ENCODE peak calls at places on chromosomes 16 and 17, in nine cellular contexts. One of them, this sample, is unnamed.

GRCh38 chr17:5466295-5466694 is 2.5 kb downstream of the DHX33 start:
- DNase-seq in H1: no peak
- DNase-seq in transverse colon: no peak
- DNase-seq in RWPE1: no peak
- DNase-seq in cardiac fibroblast: no peak
- DNase-seq in esophagus squamous epithelium: no peak
- DNase-seq in nephron progenitor cell: no peak
- DNase-seq in uterus: no peak
- DNase-seq in fibroblast of pulmonary artery: no peak
- DNase-seq in this sample: no peak

GRCh38 chr17:40316571-40317344 is 7.8 kb downstream of the RARA start:
- DNase-seq in H1: no peak
- DNase-seq in transverse colon: peak
- DNase-seq in RWPE1: peak
- DNase-seq in cardiac fibroblast: peak
- DNase-seq in esophagus squamous epithelium: no peak
- DNase-seq in nephron progenitor cell: peak
- DNase-seq in uterus: peak
- DNase-seq in fibroblast of pulmonary artery: peak
- DNase-seq in this sample: peak

GRCh38 chr16:88665148-88665547 is 2.3 kb upstream of the MVD start:
- DNase-seq in H1: no peak
- DNase-seq in transverse colon: no peak
- DNase-seq in RWPE1: no peak
- DNase-seq in cardiac fibroblast: no peak
- DNase-seq in esophagus squamous epithelium: no peak
- DNase-seq in nephron progenitor cell: no peak
- DNase-seq in uterus: no peak
- DNase-seq in fibroblast of pulmonary artery: no peak
- DNase-seq in this sample: no peak

GRCh38 chr16:50900391-50900942 is 158.6 kb downstream of the CYLD start:
- DNase-seq in H1: no peak
- DNase-seq in transverse colon: no peak
- DNase-seq in RWPE1: no peak
- DNase-seq in cardiac fibroblast: no peak
- DNase-seq in esophagus squamous epithelium: no peak
- DNase-seq in nephron progenitor cell: no peak
- DNase-seq in uterus: no peak
- DNase-seq in fibroblast of pulmonary artery: no peak
- DNase-seq in this sample: no peak

GRCh38 chr16:57628008-57628781 is at the start of gene ADGRG1:
- DNase-seq in H1: peak
- DNase-seq in transverse colon: no peak
- DNase-seq in RWPE1: peak
- DNase-seq in cardiac fibroblast: peak
- DNase-seq in esophagus squamous epithelium: peak
- DNase-seq in nephron progenitor cell: peak
- DNase-seq in uterus: peak
- DNase-seq in fibroblast of pulmonary artery: peak
- DNase-seq in this sample: peak

GRCh38 chr17:75832652-75833400 is 11.4 kb downstream of the UNC13D start:
- DNase-seq in H1: no peak
- DNase-seq in transverse colon: no peak
- DNase-seq in RWPE1: no peak
- DNase-seq in cardiac fibroblast: no peak
- DNase-seq in esophagus squamous epithelium: no peak
- DNase-seq in nephron progenitor cell: no peak
- DNase-seq in uterus: no peak
- DNase-seq in fibroblast of pulmonary artery: no peak
- DNase-seq in this sample: peak

GRCh38 chr16:48172682-48173081 is 16.9 kb upstream of the ABCC12 start:
- DNase-seq in H1: no peak
- DNase-seq in transverse colon: no peak
- DNase-seq in RWPE1: no peak
- DNase-seq in cardiac fibroblast: no peak
- DNase-seq in esophagus squamous epithelium: no peak
- DNase-seq in nephron progenitor cell: no peak
- DNase-seq in uterus: no peak
- DNase-seq in fibroblast of pulmonary artery: no peak
- DNase-seq in this sample: no peak

GRCh38 chr16:4387769-4388168 is 16.1 kb downstream of the VASN start:
- DNase-seq in H1: no peak
- DNase-seq in transverse colon: no peak
- DNase-seq in RWPE1: no peak
- DNase-seq in cardiac fibroblast: no peak
- DNase-seq in esophagus squamous epithelium: no peak
- DNase-seq in nephron progenitor cell: no peak
- DNase-seq in uterus: no peak
- DNase-seq in fibroblast of pulmonary artery: no peak
- DNase-seq in this sample: no peak

DNA sequence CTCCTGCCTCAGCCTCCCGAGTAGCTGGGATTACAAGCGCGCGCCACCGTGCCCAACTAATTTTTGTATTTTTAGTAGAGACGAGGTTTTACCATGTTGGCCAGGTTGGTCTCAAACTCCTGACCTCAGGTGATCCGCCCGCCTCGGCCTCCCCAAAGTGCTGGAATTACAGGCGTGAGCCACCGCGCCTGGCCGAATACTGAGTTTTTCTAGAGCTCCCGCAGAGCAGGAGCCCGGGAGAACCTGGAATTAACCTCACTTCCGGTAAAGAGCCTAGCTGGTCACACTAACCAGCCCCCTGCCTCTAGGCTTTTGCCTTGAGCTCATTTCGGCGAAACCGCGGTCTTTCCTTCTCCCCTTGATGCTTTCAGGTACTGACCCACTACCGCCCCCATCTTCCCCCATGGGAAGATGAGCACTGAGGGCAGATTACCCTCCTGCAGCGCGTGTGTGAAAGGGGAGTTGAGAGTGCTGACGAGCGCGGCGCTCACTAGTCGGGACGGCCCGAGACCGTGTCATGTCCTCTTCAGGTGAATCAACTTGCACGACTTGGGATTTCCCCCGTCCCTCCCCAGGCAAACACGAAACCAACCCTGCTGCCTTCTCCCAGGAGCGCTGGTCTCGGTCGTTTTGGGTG is 743 bp upstream of the NEK8 start:
- DNase-seq in H1: no peak
- DNase-seq in transverse colon: peak
- DNase-seq in RWPE1: peak
- DNase-seq in cardiac fibroblast: peak
- DNase-seq in esophagus squamous epithelium: no peak
- DNase-seq in nephron progenitor cell: peak
- DNase-seq in uterus: peak
- DNase-seq in fibroblast of pulmonary artery: peak
- DNase-seq in this sample: peak
- TF ChIP-seq CTCF in H1: peak
- TF ChIP-seq CTCF in transverse colon: peak
- TF ChIP-seq CTCF in RWPE1: peak
- TF ChIP-seq CTCF in cardiac fibroblast: peak
- TF ChIP-seq CTCF in esophagus squamous epithelium: peak
- TF ChIP-seq CTCF in nephron progenitor cell: no peak
- TF ChIP-seq CTCF in uterus: no peak
- TF ChIP-seq CTCF in fibroblast of pulmonary artery: peak
- TF ChIP-seq CTCF in this sample: no peak

DNA sequence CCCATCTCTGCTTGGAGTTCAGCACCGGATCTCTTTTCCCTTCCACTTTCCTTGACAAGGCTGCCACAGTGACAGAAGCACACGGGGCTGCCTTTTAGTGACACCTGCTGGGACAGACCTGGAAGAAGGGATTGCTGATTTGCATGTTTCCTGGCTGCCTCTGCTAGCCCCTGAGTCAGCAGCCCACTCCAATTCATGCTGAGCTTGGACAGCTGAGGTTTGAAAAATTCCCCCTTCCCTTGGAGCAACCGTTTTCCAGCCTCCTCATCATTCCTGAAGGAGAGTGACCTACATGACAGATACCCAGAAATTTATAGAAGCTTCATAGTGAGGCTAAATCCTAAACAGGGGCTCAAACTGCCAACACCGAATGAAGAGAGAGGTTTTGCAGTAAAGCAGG is 18.8 kb upstream of the RBL2 start:
- DNase-seq in H1: no peak
- DNase-seq in transverse colon: no peak
- DNase-seq in RWPE1: no peak
- DNase-seq in cardiac fibroblast: no peak
- DNase-seq in esophagus squamous epithelium: no peak
- DNase-seq in nephron progenitor cell: no peak
- DNase-seq in uterus: no peak
- DNase-seq in fibroblast of pulmonary artery: no peak
- DNase-seq in this sample: peak
- TF ChIP-seq CTCF in H1: peak
- TF ChIP-seq CTCF in transverse colon: no peak
- TF ChIP-seq CTCF in RWPE1: no peak
- TF ChIP-seq CTCF in cardiac fibroblast: no peak
- TF ChIP-seq CTCF in esophagus squamous epithelium: no peak
- TF ChIP-seq CTCF in nephron progenitor cell: no peak
- TF ChIP-seq CTCF in uterus: no peak
- TF ChIP-seq CTCF in fibroblast of pulmonary artery: no peak
- TF ChIP-seq CTCF in this sample: no peak

GRCh38 chr17:29368926-29369325 is 21.2 kb upstream of the TAOK1 start:
- DNase-seq in H1: no peak
- DNase-seq in transverse colon: no peak
- DNase-seq in RWPE1: no peak
- DNase-seq in cardiac fibroblast: no peak
- DNase-seq in esophagus squamous epithelium: no peak
- DNase-seq in nephron progenitor cell: peak
- DNase-seq in uterus: no peak
- DNase-seq in fibroblast of pulmonary artery: no peak
- DNase-seq in this sample: no peak

GRCh38 chr17:29364691-29365090 is 25.5 kb upstream of the TAOK1 start:
- DNase-seq in H1: no peak
- DNase-seq in transverse colon: no peak
- DNase-seq in RWPE1: no peak
- DNase-seq in cardiac fibroblast: no peak
- DNase-seq in esophagus squamous epithelium: no peak
- DNase-seq in nephron progenitor cell: no peak
- DNase-seq in uterus: no peak
- DNase-seq in fibroblast of pulmonary artery: no peak
- DNase-seq in this sample: no peak

GRCh38 chr17:29368161-29368560 is 22.0 kb upstream of the TAOK1 start:
- DNase-seq in H1: no peak
- DNase-seq in transverse colon: no peak
- DNase-seq in RWPE1: no peak
- DNase-seq in cardiac fibroblast: no peak
- DNase-seq in esophagus squamous epithelium: no peak
- DNase-seq in nephron progenitor cell: no peak
- DNase-seq in uterus: no peak
- DNase-seq in fibroblast of pulmonary artery: no peak
- DNase-seq in this sample: no peak

GRCh38 chr17:29369831-29370735 is 20.1 kb upstream of the TAOK1 start:
- DNase-seq in H1: no peak
- DNase-seq in transverse colon: peak
- DNase-seq in RWPE1: peak
- DNase-seq in cardiac fibroblast: peak
- DNase-seq in esophagus squamous epithelium: no peak
- DNase-seq in nephron progenitor cell: peak
- DNase-seq in uterus: peak
- DNase-seq in fibroblast of pulmonary artery: peak
- DNase-seq in this sample: peak
- TF ChIP-seq CTCF in H1: peak
- TF ChIP-seq CTCF in transverse colon: peak
- TF ChIP-seq CTCF in RWPE1: peak
- TF ChIP-seq CTCF in cardiac fibroblast: peak
- TF ChIP-seq CTCF in esophagus squamous epithelium: peak
- TF ChIP-seq CTCF in nephron progenitor cell: peak
- TF ChIP-seq CTCF in uterus: peak
- TF ChIP-seq CTCF in fibroblast of pulmonary artery: peak
- TF ChIP-seq CTCF in this sample: peak

GRCh38 chr16:67397812-67398545 is 4.7 kb upstream of the TPPP3 start:
- DNase-seq in H1: no peak
- DNase-seq in transverse colon: no peak
- DNase-seq in RWPE1: no peak
- DNase-seq in cardiac fibroblast: no peak
- DNase-seq in esophagus squamous epithelium: no peak
- DNase-seq in nephron progenitor cell: no peak
- DNase-seq in uterus: no peak
- DNase-seq in fibroblast of pulmonary artery: no peak
- DNase-seq in this sample: no peak

GRCh38 chr16:67400901-67401300 is 7.6 kb upstream of the TPPP3 start:
- DNase-seq in H1: no peak
- DNase-seq in transverse colon: no peak
- DNase-seq in RWPE1: no peak
- DNase-seq in cardiac fibroblast: no peak
- DNase-seq in esophagus squamous epithelium: no peak
- DNase-seq in nephron progenitor cell: no peak
- DNase-seq in uterus: no peak
- DNase-seq in fibroblast of pulmonary artery: no peak
- DNase-seq in this sample: no peak

GRCh38 chr16:67398546-67399217 is 5.4 kb upstream of the TPPP3 start:
- DNase-seq in H1: no peak
- DNase-seq in transverse colon: no peak
- DNase-seq in RWPE1: no peak
- DNase-seq in cardiac fibroblast: no peak
- DNase-seq in esophagus squamous epithelium: no peak
- DNase-seq in nephron progenitor cell: no peak
- DNase-seq in uterus: no peak
- DNase-seq in fibroblast of pulmonary artery: no peak
- DNase-seq in this sample: no peak

GRCh38 chr16:67399218-67399733 is 6.0 kb upstream of the TPPP3 start:
- DNase-seq in H1: peak
- DNase-seq in transverse colon: no peak
- DNase-seq in RWPE1: no peak
- DNase-seq in cardiac fibroblast: no peak
- DNase-seq in esophagus squamous epithelium: no peak
- DNase-seq in nephron progenitor cell: peak
- DNase-seq in uterus: no peak
- DNase-seq in fibroblast of pulmonary artery: no peak
- DNase-seq in this sample: peak

DNA sequence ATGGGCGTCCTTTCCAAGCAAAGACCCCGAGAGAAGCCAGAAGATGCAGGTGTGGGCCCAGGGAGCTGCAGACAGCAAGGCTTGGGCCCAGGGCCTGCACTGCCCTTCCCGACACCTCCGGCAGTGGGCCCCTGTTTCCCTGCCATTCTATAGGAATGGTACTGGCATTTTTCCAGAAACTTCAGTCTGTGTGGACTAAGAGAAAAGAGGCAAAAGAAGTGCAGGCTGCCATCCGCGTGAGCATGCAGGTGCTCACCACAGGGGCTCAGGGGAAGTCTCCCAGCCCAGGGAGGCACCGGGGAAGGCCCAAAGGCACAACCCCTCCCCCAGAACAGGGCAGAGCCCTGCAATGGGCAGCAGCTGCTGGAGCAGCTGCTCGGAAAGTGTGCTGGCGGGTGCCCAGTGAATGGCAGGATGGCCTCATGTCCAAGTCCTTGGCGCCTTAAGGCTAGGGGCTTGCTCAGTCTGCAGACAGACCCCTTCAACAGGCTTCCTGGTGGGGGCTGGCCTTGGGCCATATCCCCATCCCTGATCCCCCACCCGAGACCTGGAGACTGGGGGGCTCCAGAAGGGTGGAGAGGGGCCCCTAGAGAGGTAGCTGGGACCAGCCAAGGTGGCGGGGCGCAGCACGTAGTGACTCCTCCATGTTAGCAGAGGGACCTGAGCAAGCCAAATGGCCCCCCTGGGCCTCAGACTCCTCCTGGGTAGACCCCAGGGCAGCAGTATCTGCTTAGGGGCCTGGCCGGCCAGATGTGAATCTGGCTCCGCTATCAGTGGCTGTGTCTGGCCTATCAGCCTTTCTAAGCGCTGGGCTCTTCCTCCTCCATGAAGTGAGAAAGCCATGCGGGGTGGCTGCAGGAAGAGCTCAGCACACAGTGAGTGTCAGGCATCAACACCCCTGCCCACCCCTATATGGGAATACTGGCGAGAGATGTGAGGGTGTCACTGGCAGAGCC is 6.7 kb upstream of the TPPP3 start:
- DNase-seq in H1: no peak
- DNase-seq in transverse colon: no peak
- DNase-seq in RWPE1: no peak
- DNase-seq in cardiac fibroblast: no peak
- DNase-seq in esophagus squamous epithelium: no peak
- DNase-seq in nephron progenitor cell: no peak
- DNase-seq in uterus: no peak
- DNase-seq in fibroblast of pulmonary artery: no peak
- DNase-seq in this sample: no peak
- TF ChIP-seq CTCF in H1: no peak
- TF ChIP-seq CTCF in transverse colon: no peak
- TF ChIP-seq CTCF in RWPE1: peak
- TF ChIP-seq CTCF in cardiac fibroblast: no peak
- TF ChIP-seq CTCF in esophagus squamous epithelium: no peak
- TF ChIP-seq CTCF in nephron progenitor cell: no peak
- TF ChIP-seq CTCF in uterus: no peak
- TF ChIP-seq CTCF in fibroblast of pulmonary artery: no peak
- TF ChIP-seq CTCF in this sample: peak

This sample was measured in endothelial cell.